ENCODE peak calls at places on chromosomes 5 and 9, in four cellular contexts. C, M, H and G are unnamed samples.

GRCh38 chr5:125210241-125210947 is 464.0 kb upstream of the ZNF608 start:
- DNase-seq in H (no peak), C (no peak), M (no peak), G (no peak)

GRCh38 chr5:73160239-73160671 is 12.7 kb upstream of the TMEM174 start:
- DNase-seq in H (no peak), C (no peak), M (no peak), G (peak; percentile 7)

GRCh38 chr5:56346717-56347116 is 113.6 kb upstream of the ANKRD55 start:
- DNase-seq in H (no peak), M (no peak), C (no peak), G (no peak)

GRCh38 chr5:157761690-157762611 is 18.4 kb downstream of the LSM11 start:
- DNase-seq in C (no peak), M (peak; percentile 8), H (peak; percentile 79), G (peak; percentile 69)

GRCh38 chr9:119677811-119678530 is 308.7 kb upstream of the BRINP1 start:
- DNase-seq in M (no peak), C (no peak), H (no peak), G (no peak)

GRCh38 chr5:7884491-7885273 is 15.7 kb downstream of the MTRR start:
- DNase-seq in C (no peak), H (peak; percentile 60), M (no peak), G (no peak)

GRCh38 chr5:140882591-140882899 is 621 bp downstream of the PCDHA13 start:
- DNase-seq in M (no peak), H (peak; percentile 10), C (no peak), G (no peak)

GRCh38 chr5:13601152-13601551 is 343.3 kb downstream of the DNAH5 start:
- DNase-seq in H (no peak), M (no peak), C (no peak), G (peak; percentile 21)

GRCh38 chr5:123610665-123611406 is 98.9 kb downstream of the CSNK1G3 start:
- DNase-seq in C (no peak), H (peak; percentile 62), M (no peak), G (peak; percentile 60)

GRCh38 chr5:107474361-107474723 is 196.4 kb downstream of the EFNA5 start:
- DNase-seq in M (no peak), C (no peak), H (no peak), G (no peak)
- H3K4me3 ChIP-seq in M (no peak overlapping the region), C (no peak overlapping the region), H (no peak overlapping the region), G (no peak overlapping the region)

GRCh38 chr5:168295574-168296201 is 4.2 kb downstream of the WWC1 start:
- DNase-seq in H (peak; percentile 71), M (no peak), C (peak; percentile 81), G (peak; percentile 56)
- TF ChIP-seq CTCF in H (peak; percentile 72), M (no peak), C (peak; percentile 32), G (peak; percentile 80)

GRCh38 chr5:139342423-139342723 is 719 bp downstream of the PAIP2 start:
- DNase-seq in M (no peak), H (no peak), C (no peak), G (no peak)

GRCh38 chr5:139341187-139341688 is 416 bp upstream of the PAIP2 start:
- DNase-seq in C (no peak), H (no peak), M (no peak), G (no peak)

GRCh38 chr5:139341689-139342422 is at the start of gene PAIP2:
- DNase-seq in H (peak; percentile 98), M (peak; percentile 97), C (peak; percentile 97), G (peak; percentile 98)

GRCh38 chr5:139343476-139343875 is 1.8 kb downstream of the PAIP2 start:
- DNase-seq in C (no peak), M (no peak), H (no peak), G (no peak)

GRCh38 chr5:139344177-139344576 is 2.5 kb downstream of the PAIP2 start:
- DNase-seq in M (no peak), C (no peak), H (no peak), G (no peak)
- H3K4me3 ChIP-seq in M (no peak overlapping the region), C (peak overlapping the region; percentile 74), H (no peak overlapping the region), G (no peak overlapping the region)

DNA sequence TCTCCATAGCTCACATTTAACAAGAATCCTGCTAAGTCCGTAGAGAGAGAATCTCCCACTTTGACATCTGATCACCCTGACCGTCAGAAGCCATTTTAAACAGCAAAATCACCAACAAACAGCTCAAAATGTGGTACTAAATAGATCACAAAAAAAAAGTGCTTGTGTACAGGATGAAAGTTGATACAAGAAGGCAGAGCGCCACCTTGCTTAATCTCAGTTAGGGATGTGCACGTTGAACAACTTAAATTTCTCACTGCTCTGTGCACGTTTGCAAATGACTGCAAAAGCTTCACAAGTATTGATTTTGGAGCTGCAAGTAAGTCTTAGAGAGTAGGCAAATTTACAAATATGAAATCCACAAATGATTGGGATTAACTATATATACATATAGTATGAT is 63.1 kb upstream of the NREP start:
- DNase-seq in H (no peak), M (no peak), C (no peak), G (no peak)
- TF ChIP-seq CTCF in H (no peak), M (no peak), C (no peak), G (peak; percentile 12)

DNA sequence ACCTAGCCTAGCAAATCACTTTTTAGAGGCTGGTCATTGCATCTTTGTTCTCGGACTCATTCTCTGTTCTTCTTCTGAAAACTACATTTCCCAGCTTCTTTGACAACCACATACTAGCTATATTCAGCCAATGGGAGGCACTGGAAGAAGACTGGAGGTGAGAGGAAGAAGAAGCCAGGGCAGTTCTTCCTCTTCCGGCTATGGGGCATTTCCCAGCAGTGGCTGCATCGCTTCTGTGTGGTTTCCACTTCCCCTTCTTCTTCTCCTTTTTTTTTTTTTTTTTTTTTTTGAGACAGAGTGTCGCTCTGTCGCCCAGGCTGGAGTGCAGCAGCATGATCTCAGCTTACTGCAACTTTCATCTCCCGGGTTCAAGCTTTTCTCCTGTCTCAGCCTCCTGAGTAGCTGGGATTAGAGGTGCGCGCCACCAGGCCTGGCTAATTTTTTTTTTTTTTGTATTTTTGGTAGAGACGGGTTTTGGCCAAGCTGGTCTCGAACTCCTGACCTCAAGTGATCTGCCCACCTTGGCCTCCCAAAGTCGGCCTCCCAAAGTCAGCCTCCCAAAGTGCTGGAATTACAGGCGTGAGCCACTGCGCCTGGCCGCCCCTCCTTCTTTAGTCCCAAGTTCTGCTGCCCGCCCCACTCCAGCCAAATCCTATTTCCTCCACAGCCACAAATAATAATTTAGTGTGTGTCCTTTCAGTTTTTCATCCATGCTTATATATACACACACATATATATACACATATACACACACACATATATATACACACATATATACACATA is 6.9 kb upstream of the UBAP1 start:
- DNase-seq in H (no peak), C (no peak), M (peak; percentile 32), G (no peak)
- H3K4me3 ChIP-seq in H (no peak overlapping the region), C (no peak overlapping the region), M (no peak overlapping the region), G (no peak overlapping the region)